ENCODE peak calls at places on chromosomes 5 and 9, in four cellular contexts. D is kidney glomerular epithelial cell; N is GM10248; C is activated naive CD4-positive, alpha-beta T cell. Q is an unnamed sample.

GRCh38 chr5:17367256-17367845 is 130.7 kb upstream of the TAF11L2 start:
- DNase-seq in D (no peak), N (no peak), C (no peak), Q (no peak)

GRCh38 chr9:3740690-3741419 is 215.1 kb upstream of the RFX3 start:
- DNase-seq in D (peak), N (no peak), C (no peak), Q (no peak)

GRCh38 chr9:133607381-133607780 is 1.8 kb downstream of the FAM163B start:
- DNase-seq in D (no peak), N (no peak), C (no peak), Q (no peak)

GRCh38 chr5:140342896-140343295 is 3.5 kb downstream of the HBEGF start:
- DNase-seq in D (no peak), N (no peak), C (no peak), Q (no peak)

GRCh38 chr9:27353405-27354229 is 56.7 kb upstream of the EQTN start:
- DNase-seq in D (no peak), N (peak), C (no peak), Q (no peak)

GRCh38 chr5:144203750-144204596 is 33.3 kb downstream of the KCTD16 start:
- DNase-seq in D (peak), N (peak), C (no peak), Q (no peak)

GRCh38 chr9:93522736-93523135 is 53.6 kb upstream of the PHF2 start:
- DNase-seq in D (no peak), N (no peak), C (no peak), Q (no peak)

GRCh38 chr5:36897616-36898015 is 21.0 kb downstream of the NIPBL start:
- DNase-seq in D (no peak), N (no peak), C (no peak), Q (no peak)

GRCh38 chr9:136084191-136084944 is 10.7 kb downstream of the NACC2 start:
- DNase-seq in D (no peak), N (no peak), C (no peak), Q (no peak)

GRCh38 chr5:45454114-45454513 is 242.1 kb downstream of the HCN1 start:
- DNase-seq in D (peak), N (no peak), C (no peak), Q (no peak)

GRCh38 chr5:10057356-10057755 is 192.3 kb downstream of the ATPSCKMT start:
- DNase-seq in D (no peak), N (no peak), C (no peak), Q (no peak)

GRCh38 chr5:38724301-38725030 is 121.3 kb upstream of the OSMR start:
- DNase-seq in D (no peak), N (no peak), C (no peak), Q (no peak)

GRCh38 chr9:97737429-97737828 is 40.3 kb upstream of the XPA start:
- DNase-seq in D (no peak), N (no peak), C (no peak), Q (no peak)

GRCh38 chr9:94913550-94913949 is 187.1 kb downstream of the AOPEP start:
- DNase-seq in D (no peak), N (no peak), C (no peak), Q (no peak)

GRCh38 chr5:14142202-14142855 is 813 bp upstream of the TRIO start:
- DNase-seq in D (no peak), N (no peak), C (no peak), Q (no peak)

GRCh38 chr5:90379652-90380051 is 29.9 kb downstream of the CETN3 start:
- DNase-seq in D (no peak), N (no peak), C (no peak), Q (no peak)

GRCh38 chr5:129852747-129853352 is 51.4 kb upstream of the CHSY3 start:
- DNase-seq in D (peak), N (peak), C (peak), Q (peak)

GRCh38 chr9:79572032-79572890 is 496 bp downstream of the TLE4 start:
- DNase-seq in D (peak), N (peak), C (no peak), Q (no peak)

GRCh38 chr9:97803167-97804058 is 49.6 kb upstream of the FOXE1 start:
- DNase-seq in D (peak), N (peak), C (peak), Q (peak)

Q was measured in breast epithelium.